ENCODE peak calls at places on chromosomes 12 and 14, in ten cellular contexts. W is CD8-positive, alpha-beta memory T cell; X is neural progenitor cell; J is bronchial epithelial cell; Q is aorta; Y is IMR-90; Z is upper lobe of right lung; A is small intestine; K is fibroblast of lung; U is hepatocyte. M is an unnamed sample.

GRCh38 chr14:89921896-89922548 is 32.5 kb downstream of the EFCAB11 start:
- DNase-seq in J (peak; percentile 85), K (peak; percentile 94), W (no peak), Y (peak; percentile 87), X (no peak), U (no peak), A (no peak), Z (no peak), Q (no peak), M (no peak)

GRCh38 chr14:60116181-60116580 is 24.5 kb downstream of the PCNX4 start:
- DNase-seq in K (no peak), U (no peak), W (no peak), A (no peak), X (no peak), Z (no peak), Q (no peak), Y (peak; percentile 26), J (peak; percentile 97), M (no peak)

GRCh38 chr14:76997257-76997970 is 31.1 kb downstream of the IRF2BPL start:
- DNase-seq in J (peak; percentile 70), A (no peak), X (peak; percentile 34), Y (peak; percentile 32), K (peak; percentile 36), Q (no peak), Z (no peak), U (no peak), W (no peak), M (no peak)

GRCh38 chr12:69141074-69141473 is 98.3 kb upstream of the CPSF6 start:
- DNase-seq in Z (no peak), U (no peak), J (no peak), Y (no peak), K (no peak), A (no peak), Q (no peak), W (no peak), X (no peak), M (no peak)

GRCh38 chr12:110917467-110917866 is 2.9 kb downstream of the MYL2 start:
- DNase-seq in K (peak; percentile 90), Y (peak; percentile 17), U (peak; percentile 47), Q (no peak), J (peak; percentile 95), Z (no peak), W (no peak), A (no peak), X (no peak), M (no peak)

GRCh38 chr12:2733493-2734252 is 61.1 kb upstream of the FKBP4 start:
- DNase-seq in A (no peak), J (no peak), Y (no peak), X (peak; percentile 21), Z (no peak), Q (no peak), K (no peak), W (no peak), U (no peak), M (no peak)

GRCh38 chr12:9118161-9118560 is 2.4 kb upstream of the A2M start:
- DNase-seq in Q (peak; percentile 60), X (no peak), J (peak; percentile 12), A (no peak), U (no peak), K (no peak), Y (no peak), W (no peak), Z (no peak), M (no peak)

GRCh38 chr14:82642425-82642824 is 1108.8 kb upstream of the SEL1L start:
- DNase-seq in Y (no peak), U (peak; percentile 86), A (peak; percentile 4), J (no peak), W (no peak), Q (no peak), Z (peak; percentile 68), X (peak; percentile 73), K (no peak), M (peak; percentile 27)

GRCh38 chr12:55842681-55843429 is at the start of gene MMP19:
- DNase-seq in Z (no peak), J (peak; percentile 47), X (no peak), U (peak; percentile 63), A (no peak), Y (peak; percentile 82), W (no peak), Q (no peak), K (peak; percentile 80), M (peak; percentile 81)

GRCh38 chr12:25682421-25682820 is 129.3 kb upstream of the LMNTD1 start:
- DNase-seq in X (no peak), Z (no peak), A (no peak), Q (no peak), U (no peak), W (no peak), Y (peak; percentile 23), J (peak; percentile 5), K (peak; percentile 13), M (no peak)

GRCh38 chr12:28582687-28583376 is 392.6 kb downstream of the CCDC91 start:
- DNase-seq in Z (no peak), Y (no peak), W (no peak), U (no peak), A (no peak), J (no peak), Q (no peak), X (no peak), K (no peak), M (no peak)

GRCh38 chr14:71203306-71203705 is 296.0 kb downstream of the PCNX1 start:
- DNase-seq in J (no peak), Z (no peak), Y (peak; percentile 22), A (no peak), U (no peak), K (peak; percentile 67), X (no peak), W (no peak), Q (no peak), M (no peak)

GRCh38 chr12:82027612-82028011 is 268.5 kb upstream of the PPFIA2 start:
- DNase-seq in Z (no peak), K (no peak), Q (no peak), A (no peak), J (no peak), Y (no peak), W (no peak), U (no peak), X (no peak), M (no peak)

GRCh38 chr14:68654471-68654941 is 138.4 kb downstream of the ZFP36L1 start:
- DNase-seq in W (no peak), K (peak; percentile 39), U (no peak), X (no peak), Z (peak; percentile 15), J (no peak), A (no peak), Y (no peak), Q (no peak), M (peak; percentile 80)

GRCh38 chr12:111429760-111430417 is 24.2 kb downstream of the SH2B3 start:
- DNase-seq in Z (no peak), W (peak; percentile 83), K (no peak), J (no peak), U (no peak), X (no peak), A (peak; percentile 39), Q (no peak), Y (no peak), M (no peak)

GRCh38 chr12:130764475-130765185 is 48.5 kb upstream of the RIMBP2 start:
- DNase-seq in J (peak; percentile 25), U (no peak), X (no peak), K (peak; percentile 51), Q (no peak), W (peak; percentile 71), A (no peak), Z (no peak), Y (peak; percentile 33), M (no peak)

GRCh38 chr12:65152586-65152985 is 16.8 kb upstream of the LEMD3 start:
- DNase-seq in X (no peak), U (no peak), A (no peak), Q (no peak), Z (no peak), J (no peak), K (peak; percentile 5), W (no peak), Y (no peak), M (no peak)

GRCh38 chr14:91351508-91351853 is 66.1 kb downstream of the CCDC88C start:
- DNase-seq in Q (peak; percentile 32), A (no peak), Z (no peak), U (no peak), K (no peak), W (no peak), X (no peak), Y (no peak), J (no peak), M (no peak)

GRCh38 chr14:67269338-67270060 is 28.3 kb downstream of the PALS1 start:
- DNase-seq in W (no peak), J (no peak), Y (peak; percentile 87), Q (no peak), K (peak; percentile 84), U (peak; percentile 38), X (peak; percentile 62), A (no peak), Z (no peak), M (no peak)

GRCh38 chr12:46944104-46944503 is 118.3 kb upstream of the SLC38A4 start:
- DNase-seq in Z (no peak), Y (peak; percentile 82), J (peak; percentile 81), W (no peak), U (peak; percentile 47), K (peak; percentile 82), X (no peak), Q (no peak), A (no peak), M (no peak)

GRCh38 chr12:108565976-108566375 is 3.6 kb downstream of the ISCU start:
- DNase-seq in A (peak; percentile 55), W (peak; percentile 72), U (no peak), Y (peak; percentile 73), Q (peak; percentile 83), X (no peak), Z (peak; percentile 89), K (peak; percentile 68), J (peak; percentile 92), M (peak; percentile 42)

GRCh38 chr12:52324068-52324444 is 2.9 kb upstream of the KRT83 start:
- DNase-seq in U (no peak), Y (no peak), Q (no peak), X (no peak), Z (no peak), W (peak; percentile 30), K (no peak), A (no peak), J (no peak), M (no peak)
- H3K36me3 ChIP-seq in U (no peaks in the 10 kb centered on the region), Y (no peaks in the 10 kb centered on the region), Q (no peaks in the 10 kb centered on the region), X (no peaks in the 10 kb centered on the region), Z (no peaks in the 10 kb centered on the region), W (no peaks in the 10 kb centered on the region), K (no peaks in the 10 kb centered on the region), A (no peaks in the 10 kb centered on the region), J (no peaks in the 10 kb centered on the region), M (no peaks in the 10 kb centered on the region)

GRCh38 chr12:49051373-49051764 is 9.2 kb downstream of the KMT2D start:
- DNase-seq in J (no peak), K (no peak), Q (peak; percentile 44), A (no peak), X (no peak), W (no peak), U (no peak), Z (no peak), Y (no peak), M (no peak)
- H3K36me3 ChIP-seq in J (peaks cover 67% of the 10 kb centered on the region), K (peaks cover 54% of the 10 kb centered on the region), Q (peaks cover 3% of the 10 kb centered on the region), A (peaks cover 33% of the 10 kb centered on the region), X (no peaks in the 10 kb centered on the region), W (peaks cover 79% of the 10 kb centered on the region), U (no peaks in the 10 kb centered on the region), Z (peaks cover 86% of the 10 kb centered on the region), Y (peaks cover 80% of the 10 kb centered on the region), M (no peaks in the 10 kb centered on the region)

GRCh38 chr14:93929657-93930056 is 2.5 kb downstream of the FAM181A start:
- DNase-seq in J (no peak), A (no peak), K (no peak), U (no peak), X (no peak), W (no peak), Q (no peak), Z (no peak), Y (no peak), M (no peak)
- H3K36me3 ChIP-seq in J (no peaks in the 10 kb centered on the region), A (peaks cover 5% of the 10 kb centered on the region), K (no peaks in the 10 kb centered on the region), U (no peaks in the 10 kb centered on the region), X (no peaks in the 10 kb centered on the region), W (no peaks in the 10 kb centered on the region), Q (no peaks in the 10 kb centered on the region), Z (no peaks in the 10 kb centered on the region), Y (no peaks in the 10 kb centered on the region), M (no peaks in the 10 kb centered on the region)

GRCh38 chr12:104295954-104296353 is 7.6 kb upstream of the EID3 start:
- DNase-seq in J (no peak), Q (no peak), A (no peak), Z (no peak), X (no peak), U (no peak), Y (no peak), W (no peak), K (no peak), M (no peak)
- H3K36me3 ChIP-seq in J (peaks cover 18% of the 10 kb centered on the region), Q (peaks cover 3% of the 10 kb centered on the region), A (peaks cover 9% of the 10 kb centered on the region), Z (peaks cover 77% of the 10 kb centered on the region), X (no peaks in the 10 kb centered on the region), U (no peaks in the 10 kb centered on the region), Y (peaks cover 58% of the 10 kb centered on the region), W (peaks cover 19% of the 10 kb centered on the region), K (peaks cover 28% of the 10 kb centered on the region), M (no peaks in the 10 kb centered on the region)